ENCODE peak calls at places on chromosomes 13 and 19, in eight cellular contexts. K, N, V, S, F, D, T and P are unnamed samples.

GRCh38 chr13:53137777-53138176 is 109.2 kb downstream of the OLFM4 start:
- DNase-seq in K (no peak), N (peak), V (no peak), S (peak), F (no peak), D (no peak), T (no peak), P (no peak)

GRCh38 chr19:10419646-10420443 is 493 bp upstream of the PDE4A start:
- DNase-seq in K (peak), N (no peak), V (no peak), S (no peak), F (no peak), D (peak), T (peak), P (no peak)

GRCh38 chr19:17687141-17687856 is 855 bp downstream of the UNC13A start:
- DNase-seq in K (no peak), N (no peak), V (no peak), S (no peak), F (no peak), D (no peak), T (no peak), P (no peak)

GRCh38 chr13:50948576-50948975 is 39.0 kb downstream of the RNASEH2B start:
- DNase-seq in K (no peak), N (no peak), V (no peak), S (peak), F (no peak), D (no peak), T (no peak), P (no peak)

GRCh38 chr19:5145521-5146511 is 176.9 kb downstream of the KDM4B start:
- DNase-seq in K (no peak), N (no peak), V (peak), S (no peak), F (no peak), D (no peak), T (no peak), P (peak)

GRCh38 chr13:100608906-100609305 is 20.3 kb upstream of the GGACT start:
- DNase-seq in K (no peak), N (no peak), V (no peak), S (no peak), F (no peak), D (peak), T (peak), P (no peak)

GRCh38 chr13:66154981-66155380 is 1075.2 kb downstream of the PCDH9 start:
- DNase-seq in K (no peak), N (no peak), V (no peak), S (peak), F (no peak), D (peak), T (no peak), P (no peak)

GRCh38 chr13:98954313-98954712 is 23.6 kb downstream of the DOCK9 start:
- DNase-seq in K (no peak), N (no peak), V (no peak), S (no peak), F (no peak), D (no peak), T (no peak), P (no peak)

GRCh38 chr13:23159587-23160240 is 21.1 kb upstream of the SGCG start:
- DNase-seq in K (no peak), N (no peak), V (no peak), S (no peak), F (no peak), D (no peak), T (no peak), P (no peak)

GRCh38 chr13:111886217-111886945 is 180.6 kb upstream of the SOX1 start:
- DNase-seq in K (no peak), N (no peak), V (no peak), S (no peak), F (no peak), D (no peak), T (no peak), P (no peak)

GRCh38 chr19:295687-296370 is 4.6 kb upstream of the PLPP2 start:
- DNase-seq in K (no peak), N (no peak), V (no peak), S (no peak), F (no peak), D (no peak), T (no peak), P (no peak)

GRCh38 chr19:11361037-11361770 is 6.0 kb downstream of the PLPPR2 start:
- DNase-seq in K (no peak), N (no peak), V (peak), S (no peak), F (no peak), D (no peak), T (no peak), P (no peak)

GRCh38 chr13:83666126-83666525 is 216.1 kb downstream of the SLITRK1 start:
- DNase-seq in K (no peak), N (no peak), V (no peak), S (no peak), F (no peak), D (no peak), T (no peak), P (no peak)

GRCh38 chr19:57675881-57676280 is 5.9 kb upstream of the ZNF551 start:
- DNase-seq in K (no peak), N (no peak), V (no peak), S (peak), F (no peak), D (no peak), T (no peak), P (no peak)

GRCh38 chr19:55688422-55689218 is 13.6 kb downstream of the EPN1 start:
- DNase-seq in K (no peak), N (no peak), V (peak), S (no peak), F (no peak), D (no peak), T (no peak), P (peak)

GRCh38 chr13:110344320-110344719 is 37.2 kb downstream of the COL4A2 start:
- DNase-seq in K (no peak), N (no peak), V (no peak), S (no peak), F (no peak), D (no peak), T (no peak), P (no peak)

GRCh38 chr13:23617551-23618014 is 47.4 kb downstream of the TNFRSF19 start:
- DNase-seq in K (no peak), N (no peak), V (no peak), S (no peak), F (no peak), D (no peak), T (no peak), P (no peak)

GRCh38 chr19:43719918-43720317 is 4.0 kb downstream of the IRGC start:
- DNase-seq in K (no peak), N (no peak), V (no peak), S (no peak), F (no peak), D (no peak), T (no peak), P (no peak)

GRCh38 chr13:77022341-77022740 is 4.6 kb downstream of the FBXL3 start:
- DNase-seq in K (no peak), N (no peak), V (no peak), S (no peak), F (no peak), D (peak), T (no peak), P (no peak)

GRCh38 chr19:8893419-8893818 is 61.2 kb downstream of the MBD3L1 start:
- DNase-seq in K (no peak), N (no peak), V (no peak), S (no peak), F (no peak), D (no peak), T (no peak), P (no peak)

GRCh38 chr13:78100481-78100880 is 181.8 kb upstream of the EDNRB start:
- DNase-seq in K (no peak), N (no peak), V (no peak), S (no peak), F (no peak), D (no peak), T (no peak), P (no peak)

GRCh38 chr13:40060318-40061007 is 405.0 kb downstream of the COG6 start:
- DNase-seq in K (no peak), N (peak), V (peak), S (peak), F (no peak), D (no peak), T (peak), P (peak)

GRCh38 chr13:49629947-49630346 is 1.6 kb downstream of the ARL11 start:
- DNase-seq in K (no peak), N (no peak), V (no peak), S (no peak), F (no peak), D (no peak), T (no peak), P (no peak)

GRCh38 chr13:32164622-32165268 is 133.2 kb downstream of the FRY start:
- DNase-seq in K (no peak), N (no peak), V (no peak), S (no peak), F (peak), D (peak), T (peak), P (no peak)

GRCh38 chr19:50909240-50910070 is 1.7 kb downstream of the KLK4 start:
- DNase-seq in K (peak), N (peak), V (no peak), S (no peak), F (no peak), D (peak), T (peak), P (no peak)

GRCh38 chr13:26600345-26600761 is 42.9 kb downstream of the WASF3 start:
- DNase-seq in K (no peak), N (peak), V (no peak), S (peak), F (no peak), D (no peak), T (no peak), P (no peak)

GRCh38 chr13:110398564-110399507 is 91.8 kb downstream of the COL4A2 start:
- DNase-seq in K (no peak), N (no peak), V (no peak), S (no peak), F (no peak), D (no peak), T (no peak), P (no peak)

GRCh38 chr19:12676384-12676792 is 5.3 kb downstream of the DHPS start:
- DNase-seq in K (peak), N (peak), V (peak), S (no peak), F (no peak), D (peak), T (peak), P (no peak)